ENCODE peak calls at places on chromosomes 11 and 22, in six cellular contexts. One of them, this sample, is unnamed.

GRCh38 chr11:69877235-69877634 is 58.0 kb upstream of the FGF3 start:
- DNase-seq in fibroblast of lung: no peak
- DNase-seq in GM23248: no peak
- DNase-seq in PC-3: no peak
- DNase-seq in H9: no peak
- DNase-seq in SK-N-SH: no peak
- DNase-seq in this sample: no peak

GRCh38 chr22:43998865-43999264 is 25.2 kb upstream of the PARVB start:
- DNase-seq in fibroblast of lung: no peak
- DNase-seq in GM23248: no peak
- DNase-seq in PC-3: no peak
- DNase-seq in H9: no peak
- DNase-seq in SK-N-SH: no peak
- DNase-seq in this sample: no peak

GRCh38 chr11:78930810-78931209 is 356.1 kb upstream of the NARS2 start:
- DNase-seq in fibroblast of lung: no peak
- DNase-seq in GM23248: no peak
- DNase-seq in PC-3: no peak
- DNase-seq in H9: no peak
- DNase-seq in SK-N-SH: no peak
- DNase-seq in this sample: no peak

GRCh38 chr11:70524096-70524922 is 126.0 kb downstream of the CTTN start:
- DNase-seq in fibroblast of lung: peak
- DNase-seq in GM23248: no peak
- DNase-seq in PC-3: no peak
- DNase-seq in H9: no peak
- DNase-seq in SK-N-SH: peak
- DNase-seq in this sample: peak

GRCh38 chr11:86724137-86724536 is 51.7 kb upstream of the ME3 start:
- DNase-seq in fibroblast of lung: no peak
- DNase-seq in GM23248: no peak
- DNase-seq in PC-3: peak
- DNase-seq in H9: no peak
- DNase-seq in SK-N-SH: no peak
- DNase-seq in this sample: no peak

GRCh38 chr22:19643448-19644313 is 70.6 kb upstream of the SEPTIN5 start:
- DNase-seq in fibroblast of lung: no peak
- DNase-seq in GM23248: no peak
- DNase-seq in PC-3: no peak
- DNase-seq in H9: peak
- DNase-seq in SK-N-SH: no peak
- DNase-seq in this sample: no peak

GRCh38 chr11:63622318-63622717 is 8.1 kb upstream of the PLAAT3 start:
- DNase-seq in fibroblast of lung: no peak
- DNase-seq in GM23248: no peak
- DNase-seq in PC-3: peak
- DNase-seq in H9: no peak
- DNase-seq in SK-N-SH: no peak
- DNase-seq in this sample: no peak

GRCh38 chr11:64960719-64961118 is 11.2 kb downstream of the MAJIN start:
- DNase-seq in fibroblast of lung: no peak
- DNase-seq in GM23248: no peak
- DNase-seq in PC-3: no peak
- DNase-seq in H9: no peak
- DNase-seq in SK-N-SH: peak
- DNase-seq in this sample: no peak

GRCh38 chr22:49497266-49497665 is 330.4 kb downstream of the BRD1 start:
- DNase-seq in fibroblast of lung: no peak
- DNase-seq in GM23248: no peak
- DNase-seq in PC-3: peak
- DNase-seq in H9: no peak
- DNase-seq in SK-N-SH: no peak
- DNase-seq in this sample: no peak

GRCh38 chr22:42905702-42906183 is 48.7 kb upstream of the ARFGAP3 start:
- DNase-seq in fibroblast of lung: no peak
- DNase-seq in GM23248: no peak
- DNase-seq in PC-3: no peak
- DNase-seq in H9: no peak
- DNase-seq in SK-N-SH: peak
- DNase-seq in this sample: peak

GRCh38 chr11:73171762-73172161 is 29.6 kb upstream of the FCHSD2 start:
- DNase-seq in fibroblast of lung: no peak
- DNase-seq in GM23248: peak
- DNase-seq in PC-3: peak
- DNase-seq in H9: no peak
- DNase-seq in SK-N-SH: no peak
- DNase-seq in this sample: peak

GRCh38 chr22:43862074-43862881 is at the start of gene SULT4A1:
- DNase-seq in fibroblast of lung: peak
- DNase-seq in GM23248: peak
- DNase-seq in PC-3: no peak
- DNase-seq in H9: peak
- DNase-seq in SK-N-SH: peak
- DNase-seq in this sample: peak

GRCh38 chr11:117828641-117829368 is 4.3 kb upstream of the FXYD2 start:
- DNase-seq in fibroblast of lung: peak
- DNase-seq in GM23248: peak
- DNase-seq in PC-3: peak
- DNase-seq in H9: peak
- DNase-seq in SK-N-SH: no peak
- DNase-seq in this sample: peak

GRCh38 chr11:17720796-17721171 is 1.4 kb downstream of the MYOD1 start:
- DNase-seq in fibroblast of lung: no peak
- DNase-seq in GM23248: no peak
- DNase-seq in PC-3: no peak
- DNase-seq in H9: peak
- DNase-seq in SK-N-SH: peak
- DNase-seq in this sample: peak

GRCh38 chr11:19931141-19931767 is 218.6 kb downstream of the NAV2 start:
- DNase-seq in fibroblast of lung: peak
- DNase-seq in GM23248: peak
- DNase-seq in PC-3: no peak
- DNase-seq in H9: no peak
- DNase-seq in SK-N-SH: peak
- DNase-seq in this sample: no peak

GRCh38 chr11:113384551-113384950 is 3.0 kb upstream of the ANKK1 start:
- DNase-seq in fibroblast of lung: peak
- DNase-seq in GM23248: peak
- DNase-seq in PC-3: peak
- DNase-seq in H9: peak
- DNase-seq in SK-N-SH: no peak
- DNase-seq in this sample: peak

GRCh38 chr11:6742260-6742659 is 29.5 kb downstream of the OR2AG2 start:
- DNase-seq in fibroblast of lung: no peak
- DNase-seq in GM23248: no peak
- DNase-seq in PC-3: no peak
- DNase-seq in H9: no peak
- DNase-seq in SK-N-SH: no peak
- DNase-seq in this sample: no peak

GRCh38 chr11:123139206-123139605 is 55.8 kb downstream of the CLMP start:
- DNase-seq in fibroblast of lung: no peak
- DNase-seq in GM23248: no peak
- DNase-seq in PC-3: no peak
- DNase-seq in H9: no peak
- DNase-seq in SK-N-SH: no peak
- DNase-seq in this sample: no peak

GRCh38 chr11:117094776-117095175 is 3.5 kb downstream of the SIK3 start:
- DNase-seq in fibroblast of lung: peak
- DNase-seq in GM23248: peak
- DNase-seq in PC-3: peak
- DNase-seq in H9: no peak
- DNase-seq in SK-N-SH: no peak
- DNase-seq in this sample: peak

GRCh38 chr11:12232819-12233601 is 122.6 kb downstream of the MICAL2 start:
- DNase-seq in fibroblast of lung: peak
- DNase-seq in GM23248: peak
- DNase-seq in PC-3: peak
- DNase-seq in H9: no peak
- DNase-seq in SK-N-SH: no peak
- DNase-seq in this sample: peak

GRCh38 chr11:108713076-108713790 is 48.4 kb downstream of the DDX10 start:
- DNase-seq in fibroblast of lung: peak
- DNase-seq in GM23248: peak
- DNase-seq in PC-3: peak
- DNase-seq in H9: no peak
- DNase-seq in SK-N-SH: no peak
- DNase-seq in this sample: no peak

GRCh38 chr22:40423246-40423753 is 52.9 kb downstream of the SGSM3 start:
- DNase-seq in fibroblast of lung: no peak
- DNase-seq in GM23248: no peak
- DNase-seq in PC-3: no peak
- DNase-seq in H9: no peak
- DNase-seq in SK-N-SH: no peak
- DNase-seq in this sample: peak

GRCh38 chr11:26827567-26828037 is 105.7 kb upstream of the SLC5A12 start:
- DNase-seq in fibroblast of lung: peak
- DNase-seq in GM23248: no peak
- DNase-seq in PC-3: no peak
- DNase-seq in H9: no peak
- DNase-seq in SK-N-SH: no peak
- DNase-seq in this sample: no peak

GRCh38 chr11:65811764-65812475 is 21.8 kb upstream of the SNX32 start:
- DNase-seq in fibroblast of lung: no peak
- DNase-seq in GM23248: no peak
- DNase-seq in PC-3: no peak
- DNase-seq in H9: no peak
- DNase-seq in SK-N-SH: no peak
- DNase-seq in this sample: no peak

GRCh38 chr22:42383287-42383686 is 48.9 kb downstream of the NFAM1 start:
- DNase-seq in fibroblast of lung: no peak
- DNase-seq in GM23248: no peak
- DNase-seq in PC-3: no peak
- DNase-seq in H9: no peak
- DNase-seq in SK-N-SH: no peak
- DNase-seq in this sample: no peak

GRCh38 chr11:13972033-13972910 is 9.7 kb downstream of the SPON1 start:
- DNase-seq in fibroblast of lung: peak
- DNase-seq in GM23248: peak
- DNase-seq in PC-3: no peak
- DNase-seq in H9: no peak
- DNase-seq in SK-N-SH: no peak
- DNase-seq in this sample: peak

GRCh38 chr22:20569059-20570058 is 61.9 kb downstream of the MED15 start:
- DNase-seq in fibroblast of lung: peak
- DNase-seq in GM23248: peak
- DNase-seq in PC-3: peak
- DNase-seq in H9: no peak
- DNase-seq in SK-N-SH: no peak
- DNase-seq in this sample: peak

GRCh38 chr11:82024760-82025159 is 708.9 kb downstream of the FAM181B start:
- DNase-seq in fibroblast of lung: no peak
- DNase-seq in GM23248: no peak
- DNase-seq in PC-3: no peak
- DNase-seq in H9: no peak
- DNase-seq in SK-N-SH: no peak
- DNase-seq in this sample: no peak

GRCh38 chr11:43920598-43921419 is 21.6 kb upstream of the C11orf96 start:
- DNase-seq in fibroblast of lung: peak
- DNase-seq in GM23248: peak
- DNase-seq in PC-3: peak
- DNase-seq in H9: no peak
- DNase-seq in SK-N-SH: no peak
- DNase-seq in this sample: peak

GRCh38 chr11:35781342-35782171 is 119.0 kb downstream of the TRIM44 start:
- DNase-seq in fibroblast of lung: peak
- DNase-seq in GM23248: peak
- DNase-seq in PC-3: peak
- DNase-seq in H9: no peak
- DNase-seq in SK-N-SH: no peak
- DNase-seq in this sample: peak

GRCh38 chr11:96204366-96204659 is 138.7 kb downstream of the MAML2 start:
- DNase-seq in fibroblast of lung: no peak
- DNase-seq in GM23248: no peak
- DNase-seq in PC-3: no peak
- DNase-seq in H9: no peak
- DNase-seq in SK-N-SH: no peak
- DNase-seq in this sample: no peak

GRCh38 chr11:31529189-31529588 is 19.6 kb downstream of the ELP4 start:
- DNase-seq in fibroblast of lung: no peak
- DNase-seq in GM23248: no peak
- DNase-seq in PC-3: no peak
- DNase-seq in H9: no peak
- DNase-seq in SK-N-SH: no peak
- DNase-seq in this sample: no peak

GRCh38 chr22:25120093-25120561 is 79.5 kb upstream of the CRYBB3 start:
- DNase-seq in fibroblast of lung: no peak
- DNase-seq in GM23248: no peak
- DNase-seq in PC-3: peak
- DNase-seq in H9: peak
- DNase-seq in SK-N-SH: no peak
- DNase-seq in this sample: no peak

GRCh38 chr11:116644201-116644947 is 128.4 kb downstream of the BUD13 start:
- DNase-seq in fibroblast of lung: no peak
- DNase-seq in GM23248: no peak
- DNase-seq in PC-3: no peak
- DNase-seq in H9: no peak
- DNase-seq in SK-N-SH: peak
- DNase-seq in this sample: peak

GRCh38 chr22:46299101-46299500 is 2.4 kb downstream of the GTSE1 start:
- DNase-seq in fibroblast of lung: no peak
- DNase-seq in GM23248: no peak
- DNase-seq in PC-3: no peak
- DNase-seq in H9: no peak
- DNase-seq in SK-N-SH: no peak
- DNase-seq in this sample: peak
- H3K4me2 ChIP-seq in fibroblast of lung: no peak
- H3K4me2 ChIP-seq in GM23248: no peak
- H3K4me2 ChIP-seq in PC-3: no peak
- H3K4me2 ChIP-seq in H9: no peak
- H3K4me2 ChIP-seq in SK-N-SH: no peak
- H3K4me2 ChIP-seq in this sample: no peak

GRCh38 chr22:47918276-47918928 is 1156.0 kb downstream of the TBC1D22A start:
- DNase-seq in fibroblast of lung: no peak
- DNase-seq in GM23248: no peak
- DNase-seq in PC-3: no peak
- DNase-seq in H9: no peak
- DNase-seq in SK-N-SH: no peak
- DNase-seq in this sample: no peak
- H3K27ac ChIP-seq in fibroblast of lung: no peak
- H3K27ac ChIP-seq in GM23248: no peak
- H3K27ac ChIP-seq in PC-3: no peak
- H3K27ac ChIP-seq in H9: no peak
- H3K27ac ChIP-seq in SK-N-SH: no peak
- H3K27ac ChIP-seq in this sample: no peak

GRCh38 chr22:31445642-31446041 is 44.0 kb downstream of the EIF4ENIF1 start:
- DNase-seq in fibroblast of lung: no peak
- DNase-seq in GM23248: no peak
- DNase-seq in PC-3: no peak
- DNase-seq in H9: no peak
- DNase-seq in SK-N-SH: no peak
- DNase-seq in this sample: no peak
- H2AFZ ChIP-seq in fibroblast of lung: no peak
- H2AFZ ChIP-seq in GM23248: no peak
- H2AFZ ChIP-seq in PC-3: no peak
- H2AFZ ChIP-seq in H9: no peak
- H2AFZ ChIP-seq in SK-N-SH: no peak
- H2AFZ ChIP-seq in this sample: no peak

GRCh38 chr22:39266398-39267030 is 21.7 kb upstream of the PDGFB start:
- DNase-seq in fibroblast of lung: peak
- DNase-seq in GM23248: peak
- DNase-seq in PC-3: no peak
- DNase-seq in H9: no peak
- DNase-seq in SK-N-SH: no peak
- DNase-seq in this sample: peak
- H3K4me2 ChIP-seq in fibroblast of lung: no peak
- H3K4me2 ChIP-seq in GM23248: no peak
- H3K4me2 ChIP-seq in PC-3: no peak
- H3K4me2 ChIP-seq in H9: no peak
- H3K4me2 ChIP-seq in SK-N-SH: no peak
- H3K4me2 ChIP-seq in this sample: no peak

GRCh38 chr22:17946691-17947367 is 77.5 kb downstream of the MICAL3 start:
- DNase-seq in fibroblast of lung: no peak
- DNase-seq in GM23248: no peak
- DNase-seq in PC-3: no peak
- DNase-seq in H9: no peak
- DNase-seq in SK-N-SH: peak
- DNase-seq in this sample: peak
- H3K27ac ChIP-seq in fibroblast of lung: no peak
- H3K27ac ChIP-seq in GM23248: no peak
- H3K27ac ChIP-seq in PC-3: no peak
- H3K27ac ChIP-seq in H9: no peak
- H3K27ac ChIP-seq in SK-N-SH: no peak
- H3K27ac ChIP-seq in this sample: no peak